ENCODE peak calls at places on chromosomes 4 and X, in seven cellular contexts. M, Q, D, L, I, N and E are unnamed samples.

GRCh38 chrX:24055043-24055356 is 244 bp downstream of the EIF2S3 start:
- DNase-seq in M (no peak), Q (no peak), D (no peak), L (no peak), I (no peak), N (no peak), E (no peak)

GRCh38 chr4:130563185-130563890 is 1467.4 kb downstream of the C4orf33 start:
- DNase-seq in M (peak), Q (no peak), D (peak), L (peak), I (no peak), N (peak), E (no peak)

GRCh38 chrX:17741123-17741511 is 3.8 kb downstream of the SCML1 start:
- DNase-seq in M (no peak), Q (no peak), D (no peak), L (no peak), I (no peak), N (no peak), E (no peak)

GRCh38 chr4:177483271-177483670 is 41.0 kb upstream of the AGA start:
- DNase-seq in M (no peak), Q (no peak), D (no peak), L (no peak), I (no peak), N (no peak), E (no peak)

GRCh38 chr4:185524888-185525863 is 10.1 kb downstream of the PDLIM3 start:
- DNase-seq in M (no peak), Q (no peak), D (no peak), L (no peak), I (no peak), N (no peak), E (no peak)

GRCh38 chrX:41730101-41730500 is 6.1 kb downstream of the GPR82 start:
- DNase-seq in M (no peak), Q (no peak), D (peak), L (no peak), I (no peak), N (no peak), E (no peak)

GRCh38 chrX:123846598-123847038 is 13.2 kb upstream of the XIAP start:
- DNase-seq in M (no peak), Q (no peak), D (no peak), L (no peak), I (no peak), N (no peak), E (no peak)

GRCh38 chrX:155056471-155056870 is 14.5 kb downstream of the CMC4 start:
- DNase-seq in M (no peak), Q (no peak), D (no peak), L (no peak), I (no peak), N (no peak), E (no peak)

GRCh38 chrX:104750146-104750699 is 184.2 kb downstream of the IL1RAPL2 start:
- DNase-seq in M (no peak), Q (no peak), D (no peak), L (no peak), I (no peak), N (no peak), E (no peak)

GRCh38 chr4:73131281-73131680 is 61.8 kb upstream of the COX18 start:
- DNase-seq in M (no peak), Q (no peak), D (no peak), L (no peak), I (no peak), N (no peak), E (no peak)

GRCh38 chrX:120672841-120673530 is 43.1 kb upstream of the C1GALT1C1 start:
- DNase-seq in M (no peak), Q (no peak), D (no peak), L (no peak), I (no peak), N (no peak), E (no peak)

GRCh38 chrX:46209768-46210167 is 335.5 kb downstream of the ZNF674 start:
- DNase-seq in M (no peak), Q (no peak), D (no peak), L (no peak), I (no peak), N (no peak), E (no peak)

GRCh38 chr4:81625422-81626417 is 154.0 kb upstream of the RASGEF1B start:
- DNase-seq in M (no peak), Q (no peak), D (no peak), L (no peak), I (no peak), N (no peak), E (no peak)

GRCh38 chr4:186020106-186020792 is 48.7 kb upstream of the TLR3 start:
- DNase-seq in M (no peak), Q (no peak), D (no peak), L (no peak), I (no peak), N (no peak), E (no peak)

GRCh38 chrX:149871940-149872339 is 9.0 kb upstream of the MAGEA8 start:
- DNase-seq in M (no peak), Q (peak), D (no peak), L (no peak), I (peak), N (no peak), E (peak)